ENCODE peak calls at places on chromosomes 3 and 15, in five cellular contexts. One of them, this sample, is unnamed.

GRCh38 chr3:127717357-127718243 is 44.8 kb downstream of the ABTB1 start:
- DNase-seq in choroid plexus epithelial cell: no peak
- DNase-seq in AG09319: no peak
- DNase-seq in WTC11: no peak
- DNase-seq in CD4-positive, alpha-beta T cell: no peak
- DNase-seq in this sample: no peak

GRCh38 chr15:28960979-28961378 is 75.2 kb downstream of the APBA2 start:
- DNase-seq in choroid plexus epithelial cell: peak
- DNase-seq in CD4-positive, alpha-beta T cell: no peak
- DNase-seq in AG09319: no peak
- DNase-seq in WTC11: no peak
- DNase-seq in this sample: no peak

GRCh38 chr3:126146525-126147146 is 33.8 kb downstream of the ALDH1L1 start:
- DNase-seq in WTC11: peak
- DNase-seq in choroid plexus epithelial cell: no peak
- DNase-seq in CD4-positive, alpha-beta T cell: no peak
- DNase-seq in AG09319: no peak
- DNase-seq in this sample: no peak

GRCh38 chr3:77186728-77187127 is 146.8 kb downstream of the ROBO2 start:
- DNase-seq in CD4-positive, alpha-beta T cell: no peak
- DNase-seq in WTC11: no peak
- DNase-seq in choroid plexus epithelial cell: peak
- DNase-seq in AG09319: no peak
- DNase-seq in this sample: no peak

GRCh38 chr15:32994810-32995424 is 199.6 kb downstream of the FMN1 start:
- DNase-seq in CD4-positive, alpha-beta T cell: no peak
- DNase-seq in AG09319: no peak
- DNase-seq in WTC11: no peak
- DNase-seq in choroid plexus epithelial cell: peak
- DNase-seq in this sample: no peak

GRCh38 chr3:139261754-139262632 is 81.8 kb upstream of the MRPS22 start:
- DNase-seq in choroid plexus epithelial cell: no peak
- DNase-seq in AG09319: no peak
- DNase-seq in WTC11: no peak
- DNase-seq in CD4-positive, alpha-beta T cell: no peak
- DNase-seq in this sample: no peak

GRCh38 chr3:72683068-72683467 is 165.2 kb downstream of the SHQ1 start:
- DNase-seq in AG09319: no peak
- DNase-seq in choroid plexus epithelial cell: no peak
- DNase-seq in WTC11: no peak
- DNase-seq in CD4-positive, alpha-beta T cell: no peak
- DNase-seq in this sample: no peak

GRCh38 chr15:64251121-64251520 is 88.3 kb upstream of the PPIB start:
- DNase-seq in AG09319: no peak
- DNase-seq in CD4-positive, alpha-beta T cell: no peak
- DNase-seq in WTC11: no peak
- DNase-seq in choroid plexus epithelial cell: peak
- DNase-seq in this sample: no peak

GRCh38 chr3:113773381-113773780 is 26.5 kb downstream of the ATP6V1A start:
- DNase-seq in WTC11: no peak
- DNase-seq in choroid plexus epithelial cell: peak
- DNase-seq in AG09319: peak
- DNase-seq in CD4-positive, alpha-beta T cell: no peak
- DNase-seq in this sample: no peak

GRCh38 chr15:31151301-31152233 is 50.0 kb upstream of the TRPM1 start:
- DNase-seq in WTC11: no peak
- DNase-seq in CD4-positive, alpha-beta T cell: no peak
- DNase-seq in AG09319: no peak
- DNase-seq in choroid plexus epithelial cell: no peak
- DNase-seq in this sample: no peak

GRCh38 chr3:125067225-125067624 is 11.4 kb upstream of the HEG1 start:
- DNase-seq in CD4-positive, alpha-beta T cell: no peak
- DNase-seq in AG09319: no peak
- DNase-seq in choroid plexus epithelial cell: peak
- DNase-seq in WTC11: no peak
- DNase-seq in this sample: no peak

GRCh38 chr3:104629038-104629437 is 737.7 kb upstream of the ALCAM start:
- DNase-seq in choroid plexus epithelial cell: peak
- DNase-seq in CD4-positive, alpha-beta T cell: no peak
- DNase-seq in AG09319: no peak
- DNase-seq in WTC11: no peak
- DNase-seq in this sample: no peak

GRCh38 chr15:71547066-71547465 is 263.3 kb upstream of the NR2E3 start:
- DNase-seq in WTC11: peak
- DNase-seq in choroid plexus epithelial cell: peak
- DNase-seq in CD4-positive, alpha-beta T cell: no peak
- DNase-seq in AG09319: no peak
- DNase-seq in this sample: no peak

GRCh38 chr3:172582712-172583111 is 59.5 kb upstream of the TNFSF10 start:
- DNase-seq in CD4-positive, alpha-beta T cell: no peak
- DNase-seq in AG09319: no peak
- DNase-seq in WTC11: no peak
- DNase-seq in choroid plexus epithelial cell: peak
- DNase-seq in this sample: no peak

GRCh38 chr3:112486811-112487505 is 12.3 kb downstream of the BTLA start:
- DNase-seq in AG09319: no peak
- DNase-seq in WTC11: no peak
- DNase-seq in choroid plexus epithelial cell: peak
- DNase-seq in CD4-positive, alpha-beta T cell: no peak
- DNase-seq in this sample: no peak

GRCh38 chr3:72169561-72170472 is 384.9 kb upstream of the PROK2 start:
- DNase-seq in CD4-positive, alpha-beta T cell: no peak
- DNase-seq in WTC11: no peak
- DNase-seq in AG09319: no peak
- DNase-seq in choroid plexus epithelial cell: no peak
- DNase-seq in this sample: no peak

GRCh38 chr3:194139085-194139976 is 3.4 kb downstream of the HES1 start:
- DNase-seq in CD4-positive, alpha-beta T cell: no peak
- DNase-seq in choroid plexus epithelial cell: peak
- DNase-seq in WTC11: peak
- DNase-seq in AG09319: peak
- DNase-seq in this sample: peak

GRCh38 chr15:40819048-40819447 is 9.5 kb downstream of the PPP1R14D start:
- DNase-seq in choroid plexus epithelial cell: no peak
- DNase-seq in WTC11: no peak
- DNase-seq in CD4-positive, alpha-beta T cell: no peak
- DNase-seq in AG09319: no peak
- DNase-seq in this sample: no peak

GRCh38 chr3:42657675-42658074 is 4.2 kb downstream of the ZBTB47 start:
- DNase-seq in AG09319: no peak
- DNase-seq in CD4-positive, alpha-beta T cell: no peak
- DNase-seq in choroid plexus epithelial cell: no peak
- DNase-seq in WTC11: no peak
- DNase-seq in this sample: no peak
- TF ChIP-seq CTCF in AG09319: no peak
- TF ChIP-seq CTCF in CD4-positive, alpha-beta T cell: no peak
- TF ChIP-seq CTCF in choroid plexus epithelial cell: no peak
- TF ChIP-seq CTCF in WTC11: no peak
- TF ChIP-seq CTCF in this sample: no peak

DNA sequence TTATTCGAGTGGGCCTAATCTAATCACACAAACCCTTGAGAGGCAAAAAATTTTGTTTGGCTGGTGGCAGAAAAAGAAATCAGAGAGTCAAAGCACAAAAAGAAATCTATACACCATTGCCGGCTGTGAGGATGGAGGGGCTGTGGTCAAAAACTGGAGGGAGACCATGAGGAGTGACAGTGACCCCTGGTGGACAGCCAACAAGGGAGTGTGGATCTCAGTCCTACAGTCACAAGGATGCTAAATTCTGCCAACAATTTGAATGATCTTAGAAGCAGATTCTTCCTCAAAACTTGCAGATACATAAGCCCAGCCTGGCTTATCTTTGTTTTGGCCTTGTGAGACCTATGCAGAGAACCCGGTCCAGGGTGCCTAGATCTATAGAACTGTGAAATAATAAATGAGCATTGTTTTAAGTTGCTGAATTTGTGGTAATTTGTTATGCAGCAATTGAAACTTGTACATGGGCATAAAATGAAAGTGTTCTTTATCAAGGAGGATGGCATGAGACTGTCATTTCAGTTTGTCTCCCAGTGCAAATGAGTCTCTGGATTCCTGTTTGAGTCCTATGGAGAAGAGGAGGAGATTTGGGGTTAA is 103.0 kb upstream of the ARHGEF26 start:
- DNase-seq in WTC11: peak
- DNase-seq in CD4-positive, alpha-beta T cell: peak
- DNase-seq in choroid plexus epithelial cell: peak
- DNase-seq in AG09319: no peak
- DNase-seq in this sample: no peak
- TF ChIP-seq CTCF in WTC11: peak
- TF ChIP-seq CTCF in CD4-positive, alpha-beta T cell: peak
- TF ChIP-seq CTCF in choroid plexus epithelial cell: peak
- TF ChIP-seq CTCF in AG09319: peak
- TF ChIP-seq CTCF in this sample: no peak

GRCh38 chr3:148758303-148758884 is 60.7 kb downstream of the AGTR1 start:
- DNase-seq in CD4-positive, alpha-beta T cell: no peak
- DNase-seq in WTC11: no peak
- DNase-seq in AG09319: no peak
- DNase-seq in choroid plexus epithelial cell: no peak
- DNase-seq in this sample: no peak

GRCh38 chr3:148759425-148759824 is 61.7 kb downstream of the AGTR1 start:
- DNase-seq in CD4-positive, alpha-beta T cell: no peak
- DNase-seq in AG09319: no peak
- DNase-seq in WTC11: no peak
- DNase-seq in choroid plexus epithelial cell: no peak
- DNase-seq in this sample: no peak

GRCh38 chr3:148763921-148764320 is 63.7 kb upstream of the CPB1 start:
- DNase-seq in WTC11: no peak
- DNase-seq in AG09319: no peak
- DNase-seq in choroid plexus epithelial cell: peak
- DNase-seq in CD4-positive, alpha-beta T cell: no peak
- DNase-seq in this sample: no peak
- TF ChIP-seq CTCF in WTC11: no peak
- TF ChIP-seq CTCF in AG09319: no peak
- TF ChIP-seq CTCF in choroid plexus epithelial cell: no peak
- TF ChIP-seq CTCF in CD4-positive, alpha-beta T cell: no peak
- TF ChIP-seq CTCF in this sample: no peak

GRCh38 chr3:29802057-29802456 is 521.2 kb downstream of the RBMS3 start:
- DNase-seq in WTC11: no peak
- DNase-seq in AG09319: no peak
- DNase-seq in CD4-positive, alpha-beta T cell: no peak
- DNase-seq in choroid plexus epithelial cell: no peak
- DNase-seq in this sample: no peak

GRCh38 chr3:29796808-29797207 is 515.9 kb downstream of the RBMS3 start:
- DNase-seq in choroid plexus epithelial cell: no peak
- DNase-seq in WTC11: no peak
- DNase-seq in AG09319: no peak
- DNase-seq in CD4-positive, alpha-beta T cell: no peak
- DNase-seq in this sample: no peak
- TF ChIP-seq CTCF in choroid plexus epithelial cell: no peak
- TF ChIP-seq CTCF in WTC11: no peak
- TF ChIP-seq CTCF in AG09319: no peak
- TF ChIP-seq CTCF in CD4-positive, alpha-beta T cell: no peak
- TF ChIP-seq CTCF in this sample: no peak

DNA sequence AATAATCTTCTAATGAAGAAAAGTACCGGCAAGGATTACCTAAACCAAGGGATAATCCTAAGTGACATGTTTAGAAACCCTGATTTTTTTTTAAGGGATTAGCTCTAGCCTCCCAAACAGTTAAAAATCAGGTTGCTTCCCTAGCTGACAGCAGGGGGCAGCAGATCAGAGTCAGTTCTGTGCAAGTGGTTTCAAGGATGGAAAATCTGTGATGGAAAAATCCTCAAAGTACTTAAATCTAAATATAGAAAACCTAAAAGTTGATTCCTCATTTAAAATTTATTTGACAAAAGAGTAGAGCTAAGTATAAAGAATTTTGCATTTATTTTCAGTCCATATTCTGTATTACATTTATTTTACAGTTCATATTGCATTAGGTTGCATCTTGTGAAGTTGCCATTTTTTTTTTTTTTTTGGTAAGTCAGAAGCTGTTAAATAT is 107.6 kb downstream of the PEX5L start:
- DNase-seq in AG09319: peak
- DNase-seq in CD4-positive, alpha-beta T cell: peak
- DNase-seq in WTC11: peak
- DNase-seq in choroid plexus epithelial cell: peak
- DNase-seq in this sample: no peak
- TF ChIP-seq CTCF in AG09319: peak
- TF ChIP-seq CTCF in CD4-positive, alpha-beta T cell: peak
- TF ChIP-seq CTCF in WTC11: peak
- TF ChIP-seq CTCF in choroid plexus epithelial cell: peak
- TF ChIP-seq CTCF in this sample: peak